ENCODE peak calls at places on chromosomes 6 and 20, in seven cellular contexts. Q, U, F, W, K, N and G are unnamed samples.

GRCh38 chr6:108581237-108581931 is 20.7 kb downstream of the FOXO3 start:
- DNase-seq in Q (no peak), U (no peak), F (no peak), W (no peak), K (peak), N (no peak), G (no peak)

GRCh38 chr6:125312478-125312877 is 10.7 kb upstream of the HDDC2 start:
- DNase-seq in Q (no peak), U (no peak), F (no peak), W (no peak), K (peak), N (no peak), G (no peak)

GRCh38 chr6:83474309-83474708 is 38.0 kb upstream of the PRSS35 start:
- DNase-seq in Q (no peak), U (no peak), F (no peak), W (no peak), K (peak), N (no peak), G (no peak)

GRCh38 chr6:69796081-69796626 is 656 bp downstream of the LMBRD1 start:
- DNase-seq in Q (peak), U (no peak), F (peak), W (peak), K (peak), N (no peak), G (peak)

GRCh38 chr6:113586966-113587699 is 270.0 kb upstream of the MARCKS start:
- DNase-seq in Q (no peak), U (no peak), F (no peak), W (no peak), K (no peak), N (no peak), G (no peak)

GRCh38 chr20:55166063-55166462 is 690.7 kb downstream of the DOK5 start:
- DNase-seq in Q (no peak), U (no peak), F (no peak), W (no peak), K (no peak), N (no peak), G (no peak)

GRCh38 chr20:21684671-21685070 is 20.8 kb upstream of the PAX1 start:
- DNase-seq in Q (no peak), U (no peak), F (no peak), W (no peak), K (no peak), N (no peak), G (peak)

GRCh38 chr6:126614642-126615504 is 275.0 kb downstream of the CENPW start:
- DNase-seq in Q (no peak), U (no peak), F (no peak), W (no peak), K (no peak), N (no peak), G (no peak)

GRCh38 chr6:170165501-170166117 is 125.3 kb downstream of the DLL1 start:
- DNase-seq in Q (no peak), U (no peak), F (no peak), W (no peak), K (no peak), N (no peak), G (no peak)

GRCh38 chr20:63117661-63118302 is 98.1 kb downstream of the YTHDF1 start:
- DNase-seq in Q (no peak), U (no peak), F (no peak), W (no peak), K (no peak), N (no peak), G (no peak)

GRCh38 chr6:118124851-118125250 is 217.8 kb downstream of the SLC35F1 start:
- DNase-seq in Q (no peak), U (no peak), F (no peak), W (no peak), K (no peak), N (no peak), G (no peak)

GRCh38 chr6:17439243-17439993 is 46.0 kb downstream of the CAP2 start:
- DNase-seq in Q (no peak), U (no peak), F (no peak), W (no peak), K (no peak), N (no peak), G (no peak)

GRCh38 chr6:25641377-25641776 is 10.6 kb upstream of the SCGN start:
- DNase-seq in Q (no peak), U (no peak), F (no peak), W (no peak), K (no peak), N (no peak), G (no peak)